ENCODE peak calls at places on chromosome 22, in nine cellular contexts. One of them, this sample, is unnamed.

GRCh38 chr22:42608481-42609361 is 6.0 kb downstream of the POLDIP3 start:
- DNase-seq in fibroblast of pulmonary artery: peak; percentile 64
- DNase-seq in prostate gland: no peak
- DNase-seq in lower lobe of right lung: no peak
- DNase-seq in ovary: no peak
- DNase-seq in IMR-90: peak; percentile 76
- DNase-seq in gastrocnemius medialis: no peak
- DNase-seq in tibial nerve: no peak
- DNase-seq in endothelial cell: no peak
- DNase-seq in this sample: no peak

GRCh38 chr22:29143848-29144785 is 61.6 kb upstream of the EMID1 start:
- DNase-seq in tibial nerve: no peak
- DNase-seq in lower lobe of right lung: no peak
- DNase-seq in gastrocnemius medialis: peak; percentile 63
- DNase-seq in ovary: no peak
- DNase-seq in IMR-90: no peak
- DNase-seq in prostate gland: no peak
- DNase-seq in endothelial cell: no peak
- DNase-seq in fibroblast of pulmonary artery: no peak
- DNase-seq in this sample: no peak

GRCh38 chr22:31077681-31078080 is 3.4 kb upstream of the SMTN start:
- DNase-seq in prostate gland: no peak
- DNase-seq in endothelial cell: no peak
- DNase-seq in tibial nerve: no peak
- DNase-seq in gastrocnemius medialis: no peak
- DNase-seq in IMR-90: no peak
- DNase-seq in fibroblast of pulmonary artery: no peak
- DNase-seq in ovary: no peak
- DNase-seq in lower lobe of right lung: no peak
- DNase-seq in this sample: no peak

GRCh38 chr22:30014244-30014643 is 66.0 kb upstream of the HORMAD2 start:
- DNase-seq in tibial nerve: no peak
- DNase-seq in IMR-90: no peak
- DNase-seq in gastrocnemius medialis: no peak
- DNase-seq in fibroblast of pulmonary artery: no peak
- DNase-seq in prostate gland: no peak
- DNase-seq in endothelial cell: no peak
- DNase-seq in ovary: no peak
- DNase-seq in lower lobe of right lung: no peak
- DNase-seq in this sample: no peak

GRCh38 chr22:25987948-25988347 is 181.3 kb upstream of the SEZ6L start:
- DNase-seq in prostate gland: no peak
- DNase-seq in fibroblast of pulmonary artery: no peak
- DNase-seq in tibial nerve: no peak
- DNase-seq in endothelial cell: peak; percentile 9
- DNase-seq in gastrocnemius medialis: no peak
- DNase-seq in IMR-90: no peak
- DNase-seq in lower lobe of right lung: no peak
- DNase-seq in ovary: no peak
- DNase-seq in this sample: peak; percentile 15

GRCh38 chr22:49147617-49148175 is 680.0 kb downstream of the BRD1 start:
- DNase-seq in gastrocnemius medialis: no peak
- DNase-seq in fibroblast of pulmonary artery: no peak
- DNase-seq in ovary: no peak
- DNase-seq in endothelial cell: no peak
- DNase-seq in prostate gland: no peak
- DNase-seq in tibial nerve: no peak
- DNase-seq in IMR-90: no peak
- DNase-seq in lower lobe of right lung: no peak
- DNase-seq in this sample: no peak

GRCh38 chr22:50236731-50237409 is 8.0 kb downstream of the TUBGCP6 start:
- DNase-seq in prostate gland: no peak
- DNase-seq in gastrocnemius medialis: no peak
- DNase-seq in tibial nerve: no peak
- DNase-seq in endothelial cell: no peak
- DNase-seq in fibroblast of pulmonary artery: peak; percentile 44
- DNase-seq in IMR-90: peak; percentile 17
- DNase-seq in ovary: no peak
- DNase-seq in lower lobe of right lung: no peak
- DNase-seq in this sample: no peak

GRCh38 chr22:19119949-19120348 is 2.3 kb downstream of the DGCR2 start:
- DNase-seq in fibroblast of pulmonary artery: no peak
- DNase-seq in tibial nerve: no peak
- DNase-seq in lower lobe of right lung: no peak
- DNase-seq in endothelial cell: no peak
- DNase-seq in gastrocnemius medialis: no peak
- DNase-seq in prostate gland: no peak
- DNase-seq in IMR-90: no peak
- DNase-seq in ovary: no peak
- DNase-seq in this sample: no peak

GRCh38 chr22:26889794-26890193 is 232.4 kb downstream of the MIAT start:
- DNase-seq in prostate gland: no peak
- DNase-seq in fibroblast of pulmonary artery: no peak
- DNase-seq in ovary: no peak
- DNase-seq in tibial nerve: no peak
- DNase-seq in IMR-90: no peak
- DNase-seq in lower lobe of right lung: no peak
- DNase-seq in gastrocnemius medialis: no peak
- DNase-seq in endothelial cell: no peak
- DNase-seq in this sample: no peak

GRCh38 chr22:21758465-21758864 is 22.9 kb upstream of the YPEL1 start:
- DNase-seq in prostate gland: no peak
- DNase-seq in fibroblast of pulmonary artery: no peak
- DNase-seq in ovary: no peak
- DNase-seq in endothelial cell: no peak
- DNase-seq in tibial nerve: no peak
- DNase-seq in lower lobe of right lung: no peak
- DNase-seq in gastrocnemius medialis: no peak
- DNase-seq in IMR-90: no peak
- DNase-seq in this sample: no peak

GRCh38 chr22:47171441-47172221 is 409.2 kb downstream of the TBC1D22A start:
- DNase-seq in gastrocnemius medialis: no peak
- DNase-seq in tibial nerve: peak; percentile 6
- DNase-seq in ovary: peak; percentile 22
- DNase-seq in endothelial cell: no peak
- DNase-seq in IMR-90: no peak
- DNase-seq in fibroblast of pulmonary artery: no peak
- DNase-seq in lower lobe of right lung: peak; percentile 29
- DNase-seq in prostate gland: no peak
- DNase-seq in this sample: no peak

GRCh38 chr22:49473286-49473685 is 354.4 kb downstream of the BRD1 start:
- DNase-seq in gastrocnemius medialis: no peak
- DNase-seq in tibial nerve: no peak
- DNase-seq in fibroblast of pulmonary artery: no peak
- DNase-seq in lower lobe of right lung: no peak
- DNase-seq in IMR-90: no peak
- DNase-seq in ovary: no peak
- DNase-seq in prostate gland: no peak
- DNase-seq in endothelial cell: no peak
- DNase-seq in this sample: no peak

GRCh38 chr22:20213833-20214708 is 54.0 kb downstream of the RTN4R start:
- DNase-seq in IMR-90: no peak
- DNase-seq in prostate gland: no peak
- DNase-seq in lower lobe of right lung: no peak
- DNase-seq in tibial nerve: no peak
- DNase-seq in gastrocnemius medialis: no peak
- DNase-seq in fibroblast of pulmonary artery: no peak
- DNase-seq in endothelial cell: no peak
- DNase-seq in ovary: no peak
- DNase-seq in this sample: no peak
- TF ChIP-seq CTCF in IMR-90: no peak
- TF ChIP-seq CTCF in prostate gland: no peak
- TF ChIP-seq CTCF in lower lobe of right lung: no peak
- TF ChIP-seq CTCF in tibial nerve: no peak
- TF ChIP-seq CTCF in gastrocnemius medialis: no peak
- TF ChIP-seq CTCF in fibroblast of pulmonary artery: no peak
- TF ChIP-seq CTCF in endothelial cell: no peak
- TF ChIP-seq CTCF in ovary: no peak
- TF ChIP-seq CTCF in this sample: no peak

DNA sequence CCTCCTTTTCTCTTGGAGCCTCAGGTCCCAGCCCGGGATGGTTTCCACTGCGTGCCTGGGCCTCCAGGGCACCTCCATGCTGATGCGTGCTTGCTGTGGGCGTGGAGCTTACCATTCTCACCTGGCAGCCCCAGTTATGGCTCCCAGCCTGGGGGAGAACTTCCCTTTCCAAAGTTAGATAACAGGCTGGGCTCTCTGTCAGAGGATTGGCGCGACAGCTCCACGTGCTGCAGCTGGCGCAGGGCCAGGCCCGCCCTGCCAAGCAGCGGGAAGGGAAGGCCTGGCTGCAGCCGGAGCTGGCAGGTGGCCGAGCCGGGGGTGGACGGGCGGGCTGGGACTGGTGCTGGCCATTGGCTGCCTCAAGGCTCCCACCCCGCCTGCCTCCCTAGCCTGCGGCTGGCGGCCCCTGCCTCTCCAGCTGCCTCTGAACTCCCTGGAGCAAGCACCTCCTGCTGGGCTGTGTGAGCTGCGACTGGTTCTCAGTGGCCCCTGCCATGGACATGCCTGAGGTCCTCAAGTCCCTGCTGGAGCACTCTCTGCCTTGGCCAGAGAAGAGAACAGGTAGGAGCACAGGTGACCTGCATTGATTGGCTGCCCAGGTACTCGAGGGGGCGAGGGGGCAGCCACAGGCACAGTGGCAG is 14.6 kb upstream of the TEF start:
- DNase-seq in tibial nerve: peak; percentile 96
- DNase-seq in fibroblast of pulmonary artery: peak; percentile 98
- DNase-seq in ovary: peak; percentile 99
- DNase-seq in lower lobe of right lung: peak; percentile 97
- DNase-seq in gastrocnemius medialis: peak; percentile 97
- DNase-seq in IMR-90: peak; percentile 96
- DNase-seq in prostate gland: peak; percentile 94
- DNase-seq in endothelial cell: no peak
- DNase-seq in this sample: no peak
- TF ChIP-seq CTCF in tibial nerve: peak; percentile 19
- TF ChIP-seq CTCF in fibroblast of pulmonary artery: peak; percentile 54
- TF ChIP-seq CTCF in ovary: no peak
- TF ChIP-seq CTCF in lower lobe of right lung: peak; percentile 39
- TF ChIP-seq CTCF in gastrocnemius medialis: no peak
- TF ChIP-seq CTCF in IMR-90: peak; percentile 47
- TF ChIP-seq CTCF in prostate gland: peak; percentile 39
- TF ChIP-seq CTCF in endothelial cell: no peak
- TF ChIP-seq CTCF in this sample: no peak

DNA sequence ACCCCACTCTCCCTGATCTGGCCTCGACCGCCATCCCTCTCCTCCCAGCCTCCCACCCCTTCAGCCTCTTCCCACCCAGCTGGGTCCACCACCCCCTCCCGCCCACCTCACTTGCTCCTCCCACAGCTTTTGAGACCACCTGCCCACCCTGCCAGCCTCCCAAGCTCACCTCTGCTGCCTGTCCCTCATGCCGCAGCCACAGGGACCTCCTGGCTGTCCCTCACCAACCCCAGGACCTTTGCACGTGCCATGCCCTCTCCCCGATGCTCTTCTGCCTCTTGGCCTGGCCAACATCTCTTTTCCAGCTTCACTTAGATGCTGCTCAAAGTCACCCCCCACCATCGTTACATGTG is 6.5 kb downstream of the PNPLA5 start:
- DNase-seq in tibial nerve: no peak
- DNase-seq in IMR-90: no peak
- DNase-seq in prostate gland: no peak
- DNase-seq in fibroblast of pulmonary artery: no peak
- DNase-seq in ovary: no peak
- DNase-seq in endothelial cell: no peak
- DNase-seq in gastrocnemius medialis: no peak
- DNase-seq in lower lobe of right lung: no peak
- DNase-seq in this sample: no peak
- TF ChIP-seq CTCF in tibial nerve: no peak
- TF ChIP-seq CTCF in IMR-90: no peak
- TF ChIP-seq CTCF in prostate gland: no peak
- TF ChIP-seq CTCF in fibroblast of pulmonary artery: no peak
- TF ChIP-seq CTCF in ovary: no peak
- TF ChIP-seq CTCF in endothelial cell: peak; percentile 19
- TF ChIP-seq CTCF in gastrocnemius medialis: no peak
- TF ChIP-seq CTCF in lower lobe of right lung: no peak
- TF ChIP-seq CTCF in this sample: no peak

DNA sequence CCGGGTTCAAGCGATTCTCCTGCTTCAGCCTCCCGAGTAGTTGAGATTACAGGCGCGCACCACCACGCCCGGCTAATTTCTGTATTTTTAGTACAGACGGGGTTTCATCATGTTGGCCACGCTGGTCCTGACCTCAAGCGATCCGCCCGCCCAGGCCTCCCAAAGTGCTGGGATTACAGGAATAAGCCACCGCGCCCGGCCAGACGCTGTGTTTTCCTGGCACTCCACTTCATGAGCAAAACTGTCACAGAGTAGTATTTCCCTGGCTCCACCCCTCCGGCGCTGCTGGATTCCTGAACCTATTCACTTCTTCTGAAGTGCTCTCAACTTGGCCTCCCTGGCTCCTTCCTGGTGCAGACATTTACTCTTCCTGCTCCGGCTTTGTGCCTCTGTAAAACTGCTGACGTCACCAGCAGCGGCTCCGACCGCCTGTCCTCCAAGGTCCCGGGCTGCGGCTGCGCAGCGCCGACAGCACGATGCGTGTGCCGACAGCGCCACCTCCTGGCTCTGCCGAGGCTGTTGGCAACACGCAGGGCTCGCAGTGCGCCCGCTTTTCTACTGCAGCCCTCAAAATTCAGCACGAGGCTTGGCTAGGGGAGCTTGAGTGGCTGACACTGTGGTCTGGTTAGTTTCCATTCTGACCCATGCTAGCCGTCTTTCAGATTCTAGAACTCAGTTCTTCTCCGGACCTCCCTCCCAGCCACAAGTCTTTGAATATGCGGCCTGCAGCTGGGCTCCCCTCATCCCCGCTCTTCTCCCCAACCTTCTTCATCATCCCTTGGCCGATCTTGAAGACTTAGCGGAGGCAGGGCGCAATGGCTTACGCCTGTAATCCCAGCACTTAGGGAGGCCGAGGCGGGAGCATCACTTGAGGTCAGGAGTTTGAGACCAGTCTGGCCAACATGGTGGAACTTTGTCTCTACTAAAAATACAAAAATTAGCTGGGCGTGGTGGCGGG is 36.6 kb downstream of the APOL3 start:
- DNase-seq in IMR-90: peak; percentile 93
- DNase-seq in prostate gland: peak; percentile 95
- DNase-seq in ovary: peak; percentile 95
- DNase-seq in lower lobe of right lung: peak; percentile 98
- DNase-seq in endothelial cell: peak; percentile 94
- DNase-seq in tibial nerve: peak; percentile 86
- DNase-seq in fibroblast of pulmonary artery: peak; percentile 96
- DNase-seq in gastrocnemius medialis: peak; percentile 91
- DNase-seq in this sample: peak; percentile 89
- TF ChIP-seq CTCF in IMR-90: peak; percentile 99
- TF ChIP-seq CTCF in prostate gland: peak; percentile 100
- TF ChIP-seq CTCF in ovary: peak; percentile 94
- TF ChIP-seq CTCF in lower lobe of right lung: peak; percentile 99
- TF ChIP-seq CTCF in endothelial cell: peak; percentile 97
- TF ChIP-seq CTCF in tibial nerve: peak; percentile 96
- TF ChIP-seq CTCF in fibroblast of pulmonary artery: peak; percentile 91
- TF ChIP-seq CTCF in gastrocnemius medialis: peak; percentile 99
- TF ChIP-seq CTCF in this sample: peak; percentile 98

This sample was measured in GM20000.